ENCODE peak calls at places on chromosomes 6 and 20, in eight cellular contexts. One of them, this sample, is unnamed.

GRCh38 chr6:110822248-110822647 is 7.0 kb upstream of the CDK19 start:
- DNase-seq in HFFc6: no peak
- DNase-seq in H9: no peak
- DNase-seq in hepatocyte: no peak
- DNase-seq in right lobe of liver: no peak
- DNase-seq in Calu3: no peak
- DNase-seq in neural crest cell: no peak
- DNase-seq in endothelial cell: no peak
- DNase-seq in this sample: no peak

GRCh38 chr6:106973018-106973840 is 1.3 kb downstream of the CD24 start:
- DNase-seq in HFFc6: no peak
- DNase-seq in H9: peak
- DNase-seq in hepatocyte: peak
- DNase-seq in right lobe of liver: peak
- DNase-seq in Calu3: peak
- DNase-seq in neural crest cell: peak
- DNase-seq in endothelial cell: peak
- DNase-seq in this sample: peak

GRCh38 chr20:57188576-57189079 is 77.8 kb downstream of the BMP7 start:
- DNase-seq in HFFc6: no peak
- DNase-seq in H9: no peak
- DNase-seq in hepatocyte: no peak
- DNase-seq in right lobe of liver: no peak
- DNase-seq in Calu3: no peak
- DNase-seq in neural crest cell: no peak
- DNase-seq in endothelial cell: no peak
- DNase-seq in this sample: no peak

GRCh38 chr6:1494671-1495070 is 105.3 kb downstream of the FOXF2 start:
- DNase-seq in HFFc6: no peak
- DNase-seq in H9: no peak
- DNase-seq in hepatocyte: no peak
- DNase-seq in right lobe of liver: no peak
- DNase-seq in Calu3: no peak
- DNase-seq in neural crest cell: no peak
- DNase-seq in endothelial cell: no peak
- DNase-seq in this sample: no peak

GRCh38 chr6:44738652-44739141 is 351.2 kb downstream of the CDC5L start:
- DNase-seq in HFFc6: peak
- DNase-seq in H9: no peak
- DNase-seq in hepatocyte: peak
- DNase-seq in right lobe of liver: peak
- DNase-seq in Calu3: no peak
- DNase-seq in neural crest cell: peak
- DNase-seq in endothelial cell: no peak
- DNase-seq in this sample: no peak

GRCh38 chr20:48703107-48703506 is 124.7 kb downstream of the PREX1 start:
- DNase-seq in HFFc6: no peak
- DNase-seq in H9: no peak
- DNase-seq in hepatocyte: no peak
- DNase-seq in right lobe of liver: no peak
- DNase-seq in Calu3: no peak
- DNase-seq in neural crest cell: no peak
- DNase-seq in endothelial cell: no peak
- DNase-seq in this sample: no peak

GRCh38 chr20:62355527-62356142 is 11.5 kb downstream of the LAMA5 start:
- DNase-seq in HFFc6: no peak
- DNase-seq in H9: no peak
- DNase-seq in hepatocyte: peak
- DNase-seq in right lobe of liver: peak
- DNase-seq in Calu3: peak
- DNase-seq in neural crest cell: no peak
- DNase-seq in endothelial cell: no peak
- DNase-seq in this sample: no peak

GRCh38 chr6:113476937-113477839 is 380.0 kb upstream of the MARCKS start:
- DNase-seq in HFFc6: peak
- DNase-seq in H9: no peak
- DNase-seq in hepatocyte: no peak
- DNase-seq in right lobe of liver: no peak
- DNase-seq in Calu3: no peak
- DNase-seq in neural crest cell: no peak
- DNase-seq in endothelial cell: no peak
- DNase-seq in this sample: no peak

GRCh38 chr20:34997171-34997570 is 41.5 kb downstream of the MYH7B start:
- DNase-seq in HFFc6: no peak
- DNase-seq in H9: peak
- DNase-seq in hepatocyte: no peak
- DNase-seq in right lobe of liver: no peak
- DNase-seq in Calu3: no peak
- DNase-seq in neural crest cell: no peak
- DNase-seq in endothelial cell: no peak
- DNase-seq in this sample: no peak

GRCh38 chr20:325889-326644 is 715 bp downstream of the SOX12 start:
- DNase-seq in HFFc6: peak
- DNase-seq in H9: peak
- DNase-seq in hepatocyte: peak
- DNase-seq in right lobe of liver: peak
- DNase-seq in Calu3: peak
- DNase-seq in neural crest cell: peak
- DNase-seq in endothelial cell: peak
- DNase-seq in this sample: peak

GRCh38 chr6:163437466-163437865 is 22.9 kb downstream of the QKI start:
- DNase-seq in HFFc6: no peak
- DNase-seq in H9: no peak
- DNase-seq in hepatocyte: no peak
- DNase-seq in right lobe of liver: no peak
- DNase-seq in Calu3: no peak
- DNase-seq in neural crest cell: no peak
- DNase-seq in endothelial cell: no peak
- DNase-seq in this sample: no peak

GRCh38 chr20:10649817-10650200 is 24.0 kb downstream of the JAG1 start:
- DNase-seq in HFFc6: no peak
- DNase-seq in H9: no peak
- DNase-seq in hepatocyte: no peak
- DNase-seq in right lobe of liver: no peak
- DNase-seq in Calu3: no peak
- DNase-seq in neural crest cell: no peak
- DNase-seq in endothelial cell: no peak
- DNase-seq in this sample: no peak

GRCh38 chr20:10790013-10790412 is 116.2 kb upstream of the JAG1 start:
- DNase-seq in HFFc6: no peak
- DNase-seq in H9: no peak
- DNase-seq in hepatocyte: no peak
- DNase-seq in right lobe of liver: no peak
- DNase-seq in Calu3: no peak
- DNase-seq in neural crest cell: no peak
- DNase-seq in endothelial cell: no peak
- DNase-seq in this sample: no peak

GRCh38 chr20:31652917-31653385 is 15.2 kb downstream of the COX4I2 start:
- DNase-seq in HFFc6: peak
- DNase-seq in H9: no peak
- DNase-seq in hepatocyte: no peak
- DNase-seq in right lobe of liver: no peak
- DNase-seq in Calu3: no peak
- DNase-seq in neural crest cell: no peak
- DNase-seq in endothelial cell: no peak
- DNase-seq in this sample: no peak

GRCh38 chr6:4369616-4370015 is 234.2 kb upstream of the ECI2 start:
- DNase-seq in HFFc6: peak
- DNase-seq in H9: no peak
- DNase-seq in hepatocyte: no peak
- DNase-seq in right lobe of liver: no peak
- DNase-seq in Calu3: no peak
- DNase-seq in neural crest cell: no peak
- DNase-seq in endothelial cell: no peak
- DNase-seq in this sample: no peak

GRCh38 chr20:46293084-46293483 is 15.2 kb downstream of the CDH22 start:
- DNase-seq in HFFc6: peak
- DNase-seq in H9: no peak
- DNase-seq in hepatocyte: peak
- DNase-seq in right lobe of liver: no peak
- DNase-seq in Calu3: no peak
- DNase-seq in neural crest cell: no peak
- DNase-seq in endothelial cell: peak
- DNase-seq in this sample: no peak

DNA sequence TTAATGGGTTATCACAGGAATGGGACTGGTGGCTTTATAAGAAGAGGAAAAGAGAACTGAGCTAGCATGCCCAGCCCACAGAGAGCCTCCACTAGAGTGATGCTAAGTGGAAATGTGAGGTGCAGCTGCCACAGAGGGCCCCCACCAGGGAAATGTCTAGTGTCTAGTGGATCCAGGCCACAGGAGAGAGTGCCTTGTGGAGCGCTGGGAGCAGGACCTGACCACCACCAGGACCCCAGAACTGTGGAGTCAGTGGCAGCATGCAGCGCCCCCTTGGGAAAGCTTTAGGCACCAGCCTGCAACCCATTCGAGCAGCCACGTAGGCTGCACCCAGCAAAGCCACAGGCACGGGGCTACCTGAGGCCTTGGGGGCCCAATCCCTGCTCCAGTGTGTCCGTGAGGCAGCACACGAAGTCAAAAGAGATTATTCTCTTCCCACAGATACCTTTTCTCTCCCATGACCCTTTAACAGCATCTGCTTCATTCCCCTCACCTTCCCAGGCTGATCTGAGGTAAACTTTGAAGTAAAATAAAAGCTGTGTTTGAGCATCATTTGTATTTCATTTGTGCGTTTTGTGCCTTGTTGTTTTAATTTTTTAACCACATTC is 4.4 kb downstream of the HLA-E start:
- DNase-seq in HFFc6: no peak
- DNase-seq in H9: peak
- DNase-seq in hepatocyte: no peak
- DNase-seq in right lobe of liver: no peak
- DNase-seq in Calu3: no peak
- DNase-seq in neural crest cell: no peak
- DNase-seq in endothelial cell: no peak
- DNase-seq in this sample: no peak
- TF ChIP-seq CTCF in HFFc6: peak
- TF ChIP-seq CTCF in H9: peak
- TF ChIP-seq CTCF in hepatocyte: no peak
- TF ChIP-seq CTCF in right lobe of liver: no peak
- TF ChIP-seq CTCF in Calu3: peak
- TF ChIP-seq CTCF in neural crest cell: peak
- TF ChIP-seq CTCF in endothelial cell: peak
- TF ChIP-seq CTCF in this sample: no peak

DNA sequence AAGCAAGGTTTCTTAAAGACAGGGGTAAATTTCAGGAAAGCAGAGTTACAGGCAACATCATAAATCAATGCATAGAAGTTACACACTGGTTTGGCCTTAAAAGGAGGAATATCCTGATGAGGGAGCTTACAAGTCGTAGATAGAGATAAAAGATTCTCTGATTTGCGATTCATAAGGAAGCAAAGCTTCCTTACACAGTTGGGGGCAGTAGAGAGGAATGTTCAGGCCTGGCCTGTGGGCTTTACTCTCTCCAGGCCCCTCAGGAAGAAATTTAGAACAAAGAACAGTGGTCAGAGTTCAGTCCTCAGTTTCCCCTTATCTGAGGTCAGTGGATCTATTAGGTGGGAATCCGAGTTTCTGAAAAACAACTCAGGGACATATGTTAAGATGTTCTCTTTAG is 19.3 kb downstream of the HLA-C start:
- DNase-seq in HFFc6: no peak
- DNase-seq in H9: no peak
- DNase-seq in hepatocyte: no peak
- DNase-seq in right lobe of liver: no peak
- DNase-seq in Calu3: no peak
- DNase-seq in neural crest cell: no peak
- DNase-seq in endothelial cell: no peak
- DNase-seq in this sample: no peak
- TF ChIP-seq CTCF in HFFc6: no peak
- TF ChIP-seq CTCF in H9: peak
- TF ChIP-seq CTCF in hepatocyte: no peak
- TF ChIP-seq CTCF in right lobe of liver: no peak
- TF ChIP-seq CTCF in Calu3: no peak
- TF ChIP-seq CTCF in neural crest cell: peak
- TF ChIP-seq CTCF in endothelial cell: no peak
- TF ChIP-seq CTCF in this sample: no peak

DNA sequence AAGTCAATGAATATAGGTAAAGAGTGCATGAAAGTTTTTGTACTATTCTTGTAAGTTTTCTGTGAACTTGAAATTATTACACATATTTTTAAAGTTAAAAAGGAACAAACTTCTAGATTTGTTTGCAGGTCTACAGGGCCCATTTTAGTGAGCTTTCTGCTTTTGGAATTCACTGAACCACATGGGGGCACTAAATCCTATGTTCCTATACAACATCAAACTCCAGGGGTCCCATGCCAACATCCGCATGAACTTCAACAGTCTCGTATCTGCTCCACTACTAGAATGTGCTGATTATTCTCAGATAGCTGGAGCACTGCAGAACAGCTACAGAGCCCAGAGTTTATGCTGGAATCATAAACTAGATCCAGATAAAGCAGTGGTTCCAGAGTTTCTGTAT is 347.9 kb upstream of the SPTLC3 start:
- DNase-seq in HFFc6: no peak
- DNase-seq in H9: peak
- DNase-seq in hepatocyte: peak
- DNase-seq in right lobe of liver: no peak
- DNase-seq in Calu3: no peak
- DNase-seq in neural crest cell: peak
- DNase-seq in endothelial cell: peak
- DNase-seq in this sample: no peak
- TF ChIP-seq CTCF in HFFc6: peak
- TF ChIP-seq CTCF in H9: peak
- TF ChIP-seq CTCF in hepatocyte: peak
- TF ChIP-seq CTCF in right lobe of liver: no peak
- TF ChIP-seq CTCF in Calu3: no peak
- TF ChIP-seq CTCF in neural crest cell: peak
- TF ChIP-seq CTCF in endothelial cell: peak
- TF ChIP-seq CTCF in this sample: no peak

GRCh38 chr20:2801459-2801728 is 967 bp upstream of the CPXM1 start:
- DNase-seq in HFFc6: no peak
- DNase-seq in H9: peak
- DNase-seq in hepatocyte: no peak
- DNase-seq in right lobe of liver: no peak
- DNase-seq in Calu3: no peak
- DNase-seq in neural crest cell: no peak
- DNase-seq in endothelial cell: no peak
- DNase-seq in this sample: no peak

GRCh38 chr20:2799688-2800589 is 488 bp downstream of the CPXM1 start:
- DNase-seq in HFFc6: no peak
- DNase-seq in H9: peak
- DNase-seq in hepatocyte: peak
- DNase-seq in right lobe of liver: no peak
- DNase-seq in Calu3: no peak
- DNase-seq in neural crest cell: peak
- DNase-seq in endothelial cell: no peak
- DNase-seq in this sample: no peak

GRCh38 chr20:2799271-2799670 is 1.2 kb downstream of the CPXM1 start:
- DNase-seq in HFFc6: no peak
- DNase-seq in H9: peak
- DNase-seq in hepatocyte: no peak
- DNase-seq in right lobe of liver: no peak
- DNase-seq in Calu3: no peak
- DNase-seq in neural crest cell: no peak
- DNase-seq in endothelial cell: no peak
- DNase-seq in this sample: no peak

GRCh38 chr20:2798814-2799213 is 1.6 kb downstream of the CPXM1 start:
- DNase-seq in HFFc6: no peak
- DNase-seq in H9: peak
- DNase-seq in hepatocyte: no peak
- DNase-seq in right lobe of liver: no peak
- DNase-seq in Calu3: no peak
- DNase-seq in neural crest cell: no peak
- DNase-seq in endothelial cell: no peak
- DNase-seq in this sample: no peak

GRCh38 chr20:2800590-2801458 is at the start of gene CPXM1:
- DNase-seq in HFFc6: no peak
- DNase-seq in H9: peak
- DNase-seq in hepatocyte: peak
- DNase-seq in right lobe of liver: no peak
- DNase-seq in Calu3: no peak
- DNase-seq in neural crest cell: peak
- DNase-seq in endothelial cell: peak
- DNase-seq in this sample: no peak
- TF ChIP-seq CTCF in HFFc6: no peak
- TF ChIP-seq CTCF in H9: peak
- TF ChIP-seq CTCF in hepatocyte: no peak
- TF ChIP-seq CTCF in right lobe of liver: no peak
- TF ChIP-seq CTCF in Calu3: no peak
- TF ChIP-seq CTCF in neural crest cell: peak
- TF ChIP-seq CTCF in endothelial cell: peak
- TF ChIP-seq CTCF in this sample: no peak